ENCODE peak calls at places on chromosome 5, in four cellular contexts. F is heart left ventricle, D is heart right ventricle, S is fibroblast of lung. R is an unnamed sample.

GRCh38 chr5:62257018-62257367 is 49.0 kb upstream of the KIF2A start:
- DNase-seq in F (no peak), D (no peak), S (no peak), R (no peak)

GRCh38 chr5:149030838-149031397 is 31.9 kb downstream of the SH3TC2 start:
- DNase-seq in F (no peak), D (no peak), S (no peak), R (no peak)

GRCh38 chr5:138229387-138229786 is 16.3 kb upstream of the CDC23 start:
- DNase-seq in F (no peak), D (no peak), S (no peak), R (no peak)

GRCh38 chr5:87243161-87243877 is 24.4 kb upstream of the RASA1 start:
- DNase-seq in F (no peak), D (no peak), S (peak; percentile 63), R (no peak)

GRCh38 chr5:122842016-122842580 is 3.3 kb upstream of the SNX24 start:
- DNase-seq in F (no peak), D (no peak), S (no peak), R (no peak)

GRCh38 chr5:103561670-103562069 is 919 bp downstream of the NUDT12 start:
- DNase-seq in F (no peak), D (no peak), S (no peak), R (peak; percentile 9)

GRCh38 chr5:159106569-159107282 is 7.0 kb upstream of the EBF1 start:
- DNase-seq in F (peak; percentile 73), D (peak; percentile 81), S (peak; percentile 53), R (peak; percentile 37)

GRCh38 chr5:4551034-4551433 is 589.1 kb upstream of the ADAMTS16 start:
- DNase-seq in F (no peak), D (no peak), S (peak; percentile 90), R (no peak)

GRCh38 chr5:136213919-136214493 is 21.0 kb upstream of the SMIM32 start:
- DNase-seq in F (no peak), D (no peak), S (no peak), R (no peak)

GRCh38 chr5:1526151-1526631 is 2.4 kb upstream of the LPCAT1 start:
- DNase-seq in F (no peak), D (no peak), S (no peak), R (no peak)

GRCh38 chr5:7146886-7147285 is 249.1 kb upstream of the ADCY2 start:
- DNase-seq in F (no peak), D (no peak), S (no peak), R (peak; percentile 42)

GRCh38 chr5:67246108-67246507 is 49.5 kb upstream of the CD180 start:
- DNase-seq in F (no peak), D (peak; percentile 50), S (peak; percentile 70), R (peak; percentile 73)

GRCh38 chr5:5103249-5103648 is 36.9 kb upstream of the ADAMTS16 start:
- DNase-seq in F (no peak), D (no peak), S (peak; percentile 78), R (no peak)

GRCh38 chr5:103800728-103801127 is 238.1 kb upstream of the NUDT12 start:
- DNase-seq in F (no peak), D (no peak), S (peak; percentile 67), R (no peak)

GRCh38 chr5:57692582-57693487 is 210.2 kb upstream of the ACTBL2 start:
- DNase-seq in F (peak; percentile 87), D (peak; percentile 74), S (peak; percentile 95), R (peak; percentile 82)

GRCh38 chr5:137126829-137127228 is 372.3 kb downstream of the SPOCK1 start:
- DNase-seq in F (no peak), D (no peak), S (no peak), R (no peak)

GRCh38 chr5:66850354-66851075 is 254.3 kb downstream of the MAST4 start:
- DNase-seq in F (no peak), D (no peak), S (no peak), R (no peak)

GRCh38 chr5:6729400-6730310 is 16.4 kb downstream of the TENT4A start:
- DNase-seq in F (no peak), D (no peak), S (no peak), R (peak; percentile 62)

GRCh38 chr5:124604419-124604818 is 142.0 kb downstream of the ZNF608 start:
- DNase-seq in F (no peak), D (no peak), S (no peak), R (no peak)

GRCh38 chr5:59422026-59422941 is 471.2 kb downstream of the PDE4D start:
- DNase-seq in F (no peak), D (no peak), S (no peak), R (peak; percentile 83)

GRCh38 chr5:149546974-149547373 is 4.3 kb downstream of the CSNK1A1 start:
- DNase-seq in F (no peak), D (no peak), S (peak; percentile 17), R (peak; percentile 55)

GRCh38 chr5:178526796-178527457 is 63.3 kb downstream of the COL23A1 start:
- DNase-seq in F (no peak), D (no peak), S (no peak), R (no peak)

GRCh38 chr5:72557576-72558336 is 50.5 kb upstream of the ZNF366 start:
- DNase-seq in F (no peak), D (no peak), S (no peak), R (no peak)

GRCh38 chr5:1751026-1751863 is 48.4 kb downstream of the MRPL36 start:
- DNase-seq in F (peak; percentile 20), D (no peak), S (no peak), R (no peak)

GRCh38 chr5:74310967-74311930 is 329.3 kb downstream of the ENC1 start:
- DNase-seq in F (no peak), D (no peak), S (peak; percentile 65), R (no peak)

GRCh38 chr5:13913962-13914361 is 30.5 kb downstream of the DNAH5 start:
- DNase-seq in F (no peak), D (no peak), S (no peak), R (no peak)

GRCh38 chr5:89930591-89931383 is 478.8 kb downstream of the CETN3 start:
- DNase-seq in F (no peak), D (no peak), S (peak; percentile 80), R (no peak)

GRCh38 chr5:147688965-147689364 is 93.6 kb downstream of the JAKMIP2 start:
- DNase-seq in F (peak; percentile 41), D (peak; percentile 4), S (peak; percentile 75), R (no peak)

GRCh38 chr5:178207183-178207916 is 3.0 kb downstream of the HNRNPAB start:
- DNase-seq in F (no peak), D (peak; percentile 39), S (peak; percentile 84), R (peak; percentile 85)

GRCh38 chr5:31800351-31800750 is 161.4 kb downstream of the PDZD2 start:
- DNase-seq in F (no peak), D (no peak), S (no peak), R (no peak)

GRCh38 chr5:180160822-180161221 is 48.2 kb downstream of the RASGEF1C start:
- DNase-seq in F (no peak), D (no peak), S (no peak), R (no peak)

GRCh38 chr5:135437796-135438560 is 9.2 kb downstream of the DCANP1 start:
- DNase-seq in F (peak; percentile 80), D (peak; percentile 80), S (peak; percentile 94), R (peak; percentile 52)

GRCh38 chr5:141920771-141921170 is 2.9 kb upstream of the DELE1 start:
- DNase-seq in F (no peak), D (no peak), S (no peak), R (no peak)

GRCh38 chr5:180136661-180137381 is 65.3 kb upstream of the RNF130 start:
- DNase-seq in F (no peak), D (no peak), S (no peak), R (no peak)

GRCh38 chr5:72451771-72452505 is 55.3 kb downstream of the ZNF366 start:
- DNase-seq in F (peak; percentile 87), D (peak; percentile 89), S (peak; percentile 72), R (peak; percentile 6)

GRCh38 chr5:137099651-137100050 is 399.5 kb downstream of the SPOCK1 start:
- DNase-seq in F (no peak), D (no peak), S (no peak), R (no peak)

GRCh38 chr5:94690778-94691177 is 72.3 kb downstream of the SLF1 start:
- DNase-seq in F (no peak), D (no peak), S (peak; percentile 17), R (no peak)

DNA sequence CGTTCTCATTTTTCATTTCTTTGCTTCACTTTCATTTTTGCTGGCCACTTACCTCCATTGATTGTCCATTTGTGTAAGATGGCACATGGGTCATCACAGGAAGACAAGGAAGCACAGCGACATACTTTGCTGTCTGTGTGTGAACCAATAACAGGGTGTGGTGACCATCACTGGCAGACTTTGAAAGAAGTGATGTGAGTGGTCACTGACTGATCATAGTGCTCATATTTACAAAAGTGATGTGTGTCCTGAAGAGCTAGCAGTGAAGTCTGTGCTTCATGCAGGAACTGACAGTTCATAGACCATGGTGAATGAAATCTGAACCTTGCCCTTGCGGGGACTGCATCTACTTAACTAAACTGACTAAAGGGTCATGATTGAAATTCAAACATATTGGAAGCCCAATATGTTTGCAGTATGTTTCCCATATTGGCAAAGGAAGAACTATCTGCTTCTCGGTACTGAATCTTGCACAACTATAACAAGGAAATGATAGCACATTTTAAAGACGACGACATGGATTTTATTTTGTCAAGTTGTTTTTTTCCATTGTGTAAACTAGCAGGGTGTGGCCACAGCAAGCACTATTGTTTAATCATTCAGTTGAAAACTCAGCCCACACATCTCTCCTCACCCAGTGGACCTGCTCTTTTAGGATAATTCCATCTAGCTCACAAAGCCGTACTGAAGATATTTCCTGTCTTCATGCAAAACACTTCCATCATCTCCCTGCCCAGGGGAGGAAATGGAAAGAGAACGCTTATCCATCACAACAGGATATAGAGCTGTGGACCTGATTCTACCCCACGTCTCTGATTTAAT is 232.0 kb upstream of the ANKRD55 start:
- DNase-seq in F (no peak), D (no peak), S (no peak), R (no peak)
- H3K4me1 ChIP-seq in F (peaks cover 14% of the 10 kb centered on the region), D (peaks cover 33% of the 10 kb centered on the region), S (peaks cover 2% of the 10 kb centered on the region), R (no peaks in the 10 kb centered on the region)

DNA sequence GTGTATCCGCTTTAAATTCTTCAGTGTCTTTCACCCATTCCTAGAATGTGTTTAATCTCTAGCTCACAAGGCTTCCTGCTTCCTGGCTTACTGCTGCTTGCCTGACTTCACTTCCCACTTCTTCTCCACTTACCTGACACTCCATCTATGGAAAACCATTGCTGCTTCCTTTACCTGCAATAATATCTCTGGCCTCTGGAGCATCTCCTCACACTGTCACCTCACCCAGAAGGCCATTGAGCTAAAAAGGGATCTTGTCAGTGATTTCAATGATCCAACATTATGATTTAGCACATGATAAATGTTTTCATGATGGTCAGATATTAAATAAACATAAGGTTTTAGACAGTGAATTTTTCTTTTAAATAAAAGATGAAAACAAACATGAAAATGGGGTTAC is 281.1 kb downstream of the MRPS30 start:
- DNase-seq in F (no peak), D (no peak), S (no peak), R (no peak)
- H3K4me1 ChIP-seq in F (no peaks in the 10 kb centered on the region), D (no peaks in the 10 kb centered on the region), S (no peaks in the 10 kb centered on the region), R (no peaks in the 10 kb centered on the region)

GRCh38 chr5:133433133-133433532 is 179.2 kb downstream of the FSTL4 start:
- DNase-seq in F (no peak), D (no peak), S (no peak), R (no peak)
- H3K4me1 ChIP-seq in F (no peaks in the 10 kb centered on the region), D (no peaks in the 10 kb centered on the region), S (no peaks in the 10 kb centered on the region), R (no peaks in the 10 kb centered on the region)

GRCh38 chr5:143979044-143979690 is 167.2 kb downstream of the HMHB1 start:
- DNase-seq in F (no peak), D (no peak), S (peak; percentile 5), R (no peak)
- H3K4me1 ChIP-seq in F (no peaks in the 10 kb centered on the region), D (no peaks in the 10 kb centered on the region), S (no peaks in the 10 kb centered on the region), R (no peaks in the 10 kb centered on the region)

DNA sequence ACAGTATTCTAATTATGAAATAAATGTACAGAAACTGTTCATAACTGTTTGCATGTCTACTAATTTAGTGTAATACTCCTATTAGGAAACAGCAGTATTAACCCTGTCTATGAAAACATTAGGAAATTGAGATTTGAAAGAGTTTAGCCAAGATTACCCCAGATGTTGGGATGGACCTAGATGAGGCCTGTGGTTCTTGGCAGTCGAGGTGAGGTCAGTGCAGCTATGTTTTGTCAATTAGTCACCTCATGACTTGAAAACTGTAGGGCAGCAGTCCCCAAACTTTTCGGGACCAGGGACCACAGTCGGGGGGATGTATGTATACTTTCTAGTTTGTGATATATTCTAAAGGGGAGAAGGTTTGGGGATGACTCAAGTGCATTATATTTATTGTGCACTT is 4.7 kb downstream of the LNPEP start:
- DNase-seq in F (no peak), D (no peak), S (peak; percentile 52), R (no peak)
- H3K4me1 ChIP-seq in F (peaks cover 14% of the 10 kb centered on the region), D (peaks cover 39% of the 10 kb centered on the region), S (peaks cover 6% of the 10 kb centered on the region), R (peaks cover 2% of the 10 kb centered on the region)

R was measured in small intestine.